ENCODE peak calls at places on chromosomes 12 and 14, in four cellular contexts. One of them, this sample, is unnamed.

GRCh38 chr12:117344716-117345115 is 16.7 kb downstream of the NOS1 start:
- DNase-seq in astrocyte: no peak
- DNase-seq in DND-41: no peak
- DNase-seq in dorsolateral prefrontal cortex: no peak
- DNase-seq in this sample: no peak

GRCh38 chr12:5745251-5745888 is 199.7 kb downstream of the ANO2 start:
- DNase-seq in DND-41: peak; percentile 67
- DNase-seq in astrocyte: no peak
- DNase-seq in dorsolateral prefrontal cortex: peak; percentile 57
- DNase-seq in this sample: peak; percentile 64

GRCh38 chr12:93154753-93155475 is 222.8 kb upstream of the NUDT4 start:
- DNase-seq in astrocyte: no peak
- DNase-seq in DND-41: no peak
- DNase-seq in dorsolateral prefrontal cortex: no peak
- DNase-seq in this sample: no peak

GRCh38 chr14:82501554-82501953 is 967.9 kb upstream of the SEL1L start:
- DNase-seq in dorsolateral prefrontal cortex: no peak
- DNase-seq in DND-41: no peak
- DNase-seq in astrocyte: no peak
- DNase-seq in this sample: no peak

GRCh38 chr12:102061096-102061555 is 665 bp downstream of the WASHC3 start:
- DNase-seq in dorsolateral prefrontal cortex: no peak
- DNase-seq in DND-41: no peak
- DNase-seq in astrocyte: peak; percentile 4
- DNase-seq in this sample: peak; percentile 81

GRCh38 chr14:76636602-76637001 is 124.7 kb upstream of the VASH1 start:
- DNase-seq in astrocyte: no peak
- DNase-seq in dorsolateral prefrontal cortex: no peak
- DNase-seq in DND-41: no peak
- DNase-seq in this sample: no peak

GRCh38 chr14:36662258-36662542 is 540 bp downstream of the PAX9 start:
- DNase-seq in astrocyte: no peak
- DNase-seq in DND-41: no peak
- DNase-seq in dorsolateral prefrontal cortex: no peak
- DNase-seq in this sample: no peak

GRCh38 chr14:89563503-89563902 is 146.5 kb upstream of the FOXN3 start:
- DNase-seq in astrocyte: no peak
- DNase-seq in DND-41: no peak
- DNase-seq in dorsolateral prefrontal cortex: no peak
- DNase-seq in this sample: no peak

GRCh38 chr12:75641031-75641780 is 129.8 kb upstream of the KRR1 start:
- DNase-seq in dorsolateral prefrontal cortex: no peak
- DNase-seq in astrocyte: peak; percentile 99
- DNase-seq in DND-41: peak; percentile 70
- DNase-seq in this sample: peak; percentile 88

GRCh38 chr14:92610849-92611271 is 97.3 kb downstream of the RIN3 start:
- DNase-seq in astrocyte: no peak
- DNase-seq in DND-41: no peak
- DNase-seq in dorsolateral prefrontal cortex: no peak
- DNase-seq in this sample: no peak

GRCh38 chr14:24136684-24137528 is 912 bp downstream of the PSME1 start:
- DNase-seq in DND-41: no peak
- DNase-seq in astrocyte: no peak
- DNase-seq in dorsolateral prefrontal cortex: no peak
- DNase-seq in this sample: peak; percentile 31

GRCh38 chr14:51873221-51873893 is 12.9 kb downstream of the GNG2 start:
- DNase-seq in astrocyte: peak; percentile 96
- DNase-seq in DND-41: no peak
- DNase-seq in dorsolateral prefrontal cortex: no peak
- DNase-seq in this sample: peak; percentile 94

GRCh38 chr12:46368138-46368537 is 4.4 kb downstream of the SLC38A2 start:
- DNase-seq in astrocyte: no peak
- DNase-seq in DND-41: no peak
- DNase-seq in dorsolateral prefrontal cortex: peak; percentile 55
- DNase-seq in this sample: no peak

GRCh38 chr14:29810657-29811056 is 117.0 kb downstream of the PRKD1 start:
- DNase-seq in dorsolateral prefrontal cortex: peak; percentile 48
- DNase-seq in DND-41: no peak
- DNase-seq in astrocyte: no peak
- DNase-seq in this sample: no peak

GRCh38 chr14:60977848-60978247 is 3.0 kb downstream of the TRMT5 start:
- DNase-seq in DND-41: no peak
- DNase-seq in dorsolateral prefrontal cortex: no peak
- DNase-seq in astrocyte: no peak
- DNase-seq in this sample: no peak

GRCh38 chr12:21183721-21184275 is 52.8 kb downstream of the SLCO1B1 start:
- DNase-seq in DND-41: no peak
- DNase-seq in dorsolateral prefrontal cortex: no peak
- DNase-seq in astrocyte: peak; percentile 18
- DNase-seq in this sample: no peak

GRCh38 chr14:38357557-38357956 is 101.7 kb upstream of the CLEC14A start:
- DNase-seq in DND-41: no peak
- DNase-seq in astrocyte: peak; percentile 85
- DNase-seq in dorsolateral prefrontal cortex: peak; percentile 12
- DNase-seq in this sample: no peak

GRCh38 chr14:99808515-99808914 is 15.3 kb downstream of the EML1 start:
- DNase-seq in astrocyte: no peak
- DNase-seq in dorsolateral prefrontal cortex: no peak
- DNase-seq in DND-41: no peak
- DNase-seq in this sample: no peak
- TF ChIP-seq CTCF in astrocyte: no peak
- TF ChIP-seq CTCF in dorsolateral prefrontal cortex: no peak
- TF ChIP-seq CTCF in DND-41: no peak
- TF ChIP-seq CTCF in this sample: no peak

DNA sequence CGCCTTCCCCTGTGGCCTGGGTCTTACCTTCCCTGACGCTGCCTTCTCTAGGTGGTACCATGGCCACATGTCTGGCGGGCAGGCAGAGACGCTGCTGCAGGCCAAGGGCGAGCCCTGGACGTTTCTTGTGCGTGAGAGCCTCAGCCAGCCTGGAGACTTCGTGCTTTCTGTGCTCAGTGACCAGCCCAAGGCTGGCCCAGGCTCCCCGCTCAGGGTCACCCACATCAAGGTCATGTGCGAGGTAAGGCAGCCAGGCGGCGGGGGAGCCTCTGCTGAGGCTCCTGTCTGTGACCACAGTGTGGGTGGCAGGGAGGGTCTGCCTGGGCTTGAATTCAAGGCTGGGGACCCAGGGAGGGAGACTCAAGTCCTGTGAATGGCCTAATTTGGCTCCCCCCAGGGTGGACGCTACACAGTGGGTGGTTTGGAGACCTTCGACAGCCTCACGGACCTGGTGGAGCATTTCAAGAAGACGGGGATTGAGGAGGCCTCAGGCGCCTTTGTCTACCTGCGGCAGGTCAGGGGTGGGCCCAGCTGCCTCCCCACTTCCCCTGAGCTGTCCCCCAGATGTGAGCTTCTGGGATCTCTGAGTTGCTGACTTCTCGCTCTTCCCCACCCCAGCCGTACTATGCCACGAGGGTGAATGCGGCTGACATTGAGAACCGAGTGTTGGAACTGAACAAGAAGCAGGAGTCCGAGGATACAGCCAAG is 3.8 kb downstream of the PTPN6 start:
- DNase-seq in dorsolateral prefrontal cortex: no peak
- DNase-seq in DND-41: no peak
- DNase-seq in astrocyte: no peak
- DNase-seq in this sample: peak; percentile 50
- H3K4me3 ChIP-seq in dorsolateral prefrontal cortex: no peak overlapping the region
- H3K4me3 ChIP-seq in DND-41: no peak overlapping the region
- H3K4me3 ChIP-seq in astrocyte: no peak overlapping the region
- H3K4me3 ChIP-seq in this sample: peak overlapping the region; percentile 76

GRCh38 chr14:94291906-94292525 is 1.1 kb downstream of the SERPINA10 start:
- DNase-seq in astrocyte: no peak
- DNase-seq in DND-41: no peak
- DNase-seq in dorsolateral prefrontal cortex: no peak
- DNase-seq in this sample: no peak

GRCh38 chr14:94290197-94290596 is 2.9 kb downstream of the SERPINA10 start:
- DNase-seq in dorsolateral prefrontal cortex: no peak
- DNase-seq in DND-41: no peak
- DNase-seq in astrocyte: no peak
- DNase-seq in this sample: no peak

GRCh38 chr14:94292526-94292871 is 569 bp downstream of the SERPINA10 start:
- DNase-seq in astrocyte: no peak
- DNase-seq in DND-41: no peak
- DNase-seq in dorsolateral prefrontal cortex: no peak
- DNase-seq in this sample: no peak

GRCh38 chr14:94291159-94291905 is 1.7 kb downstream of the SERPINA10 start:
- DNase-seq in DND-41: no peak
- DNase-seq in dorsolateral prefrontal cortex: no peak
- DNase-seq in astrocyte: no peak
- DNase-seq in this sample: no peak

DNA sequence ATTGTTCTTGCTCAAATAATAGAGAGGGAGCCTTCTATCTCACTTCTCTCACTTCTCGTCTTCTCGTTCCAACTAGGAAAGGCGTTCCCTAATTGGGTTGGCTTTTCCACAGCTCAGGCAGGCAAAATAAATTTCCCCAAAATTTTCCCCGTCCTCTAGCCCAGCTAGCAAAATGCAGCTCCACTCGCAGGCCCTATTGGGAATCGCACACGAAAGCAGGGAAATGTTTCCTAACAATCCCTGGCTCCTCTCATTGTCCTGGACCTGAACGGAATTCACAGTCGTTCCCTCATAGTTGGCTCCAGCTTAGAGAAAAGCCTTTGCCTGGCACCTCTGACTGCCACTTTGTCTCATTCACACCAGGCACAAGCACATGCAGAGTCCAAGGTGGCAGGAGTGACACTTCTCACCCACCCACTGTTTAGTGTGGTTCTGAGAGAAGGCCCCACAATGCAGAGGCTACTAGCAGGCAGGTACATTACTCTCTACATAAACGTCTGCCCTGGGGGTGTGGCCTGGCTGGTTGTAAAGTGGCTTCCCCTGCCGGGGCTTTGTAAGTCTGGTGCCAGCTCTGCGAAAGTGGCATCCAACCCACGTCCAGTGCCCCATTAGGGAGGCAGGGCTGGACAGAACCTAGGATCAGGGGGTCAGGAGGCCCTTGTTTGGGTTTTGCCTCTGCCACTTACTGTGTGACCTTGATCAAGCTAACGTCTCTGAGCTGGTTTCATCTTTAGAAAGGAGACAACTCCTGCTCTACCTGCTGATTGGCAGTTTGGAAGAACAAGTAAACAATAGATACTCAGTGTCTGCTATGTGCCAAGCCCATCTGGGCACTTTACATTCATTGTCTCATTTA is 4.2 kb downstream of the SERPINA10 start:
- DNase-seq in astrocyte: no peak
- DNase-seq in DND-41: no peak
- DNase-seq in dorsolateral prefrontal cortex: no peak
- DNase-seq in this sample: no peak
- TF ChIP-seq CTCF in astrocyte: no peak
- TF ChIP-seq CTCF in DND-41: no peak
- TF ChIP-seq CTCF in dorsolateral prefrontal cortex: no peak
- TF ChIP-seq CTCF in this sample: no peak

GRCh38 chr12:121227294-121227693 is 17.4 kb downstream of the P2RX4 start:
- DNase-seq in dorsolateral prefrontal cortex: no peak
- DNase-seq in astrocyte: no peak
- DNase-seq in DND-41: no peak
- DNase-seq in this sample: peak; percentile 94
- H3K4me3 ChIP-seq in dorsolateral prefrontal cortex: no peak overlapping the region
- H3K4me3 ChIP-seq in astrocyte: no peak overlapping the region
- H3K4me3 ChIP-seq in DND-41: no peak overlapping the region
- H3K4me3 ChIP-seq in this sample: peak overlapping the region; percentile 19

DNA sequence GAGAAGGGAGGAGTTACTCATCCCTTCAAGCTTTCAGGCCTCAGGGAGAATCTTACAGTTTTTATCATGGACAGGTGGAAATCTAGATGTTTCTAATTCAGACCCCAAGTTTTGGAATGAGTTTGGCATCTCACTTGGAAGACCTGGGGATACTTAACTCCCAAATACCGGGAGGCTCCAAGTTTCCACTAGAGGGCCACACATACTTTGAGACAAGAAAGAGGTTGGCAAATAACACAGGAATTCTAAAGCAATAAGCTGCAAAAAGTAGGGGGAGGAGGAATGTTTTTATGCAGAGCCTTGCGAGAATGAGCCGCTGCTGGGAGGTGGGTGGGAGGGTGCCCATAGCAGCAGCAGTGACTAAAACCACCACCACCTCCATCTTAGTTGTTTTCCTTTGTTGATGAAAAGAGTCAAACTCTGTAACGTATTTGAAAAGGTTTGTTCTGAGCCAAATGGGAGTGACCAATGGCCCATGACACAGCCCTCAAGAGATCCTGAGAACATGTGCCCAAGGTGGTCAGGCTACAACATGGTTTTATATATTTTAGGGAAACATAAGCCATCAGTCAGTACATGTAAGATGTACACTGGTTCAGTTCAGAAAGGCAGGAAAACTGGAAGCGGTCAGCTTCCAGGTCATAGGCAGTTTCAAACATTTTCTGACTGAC is 34.2 kb upstream of the RNASE1 start:
- DNase-seq in DND-41: no peak
- DNase-seq in astrocyte: no peak
- DNase-seq in dorsolateral prefrontal cortex: peak; percentile 43
- DNase-seq in this sample: no peak
- TF ChIP-seq CTCF in DND-41: peak; percentile 29
- TF ChIP-seq CTCF in astrocyte: peak; percentile 31
- TF ChIP-seq CTCF in dorsolateral prefrontal cortex: peak; percentile 44
- TF ChIP-seq CTCF in this sample: peak; percentile 9

DNA sequence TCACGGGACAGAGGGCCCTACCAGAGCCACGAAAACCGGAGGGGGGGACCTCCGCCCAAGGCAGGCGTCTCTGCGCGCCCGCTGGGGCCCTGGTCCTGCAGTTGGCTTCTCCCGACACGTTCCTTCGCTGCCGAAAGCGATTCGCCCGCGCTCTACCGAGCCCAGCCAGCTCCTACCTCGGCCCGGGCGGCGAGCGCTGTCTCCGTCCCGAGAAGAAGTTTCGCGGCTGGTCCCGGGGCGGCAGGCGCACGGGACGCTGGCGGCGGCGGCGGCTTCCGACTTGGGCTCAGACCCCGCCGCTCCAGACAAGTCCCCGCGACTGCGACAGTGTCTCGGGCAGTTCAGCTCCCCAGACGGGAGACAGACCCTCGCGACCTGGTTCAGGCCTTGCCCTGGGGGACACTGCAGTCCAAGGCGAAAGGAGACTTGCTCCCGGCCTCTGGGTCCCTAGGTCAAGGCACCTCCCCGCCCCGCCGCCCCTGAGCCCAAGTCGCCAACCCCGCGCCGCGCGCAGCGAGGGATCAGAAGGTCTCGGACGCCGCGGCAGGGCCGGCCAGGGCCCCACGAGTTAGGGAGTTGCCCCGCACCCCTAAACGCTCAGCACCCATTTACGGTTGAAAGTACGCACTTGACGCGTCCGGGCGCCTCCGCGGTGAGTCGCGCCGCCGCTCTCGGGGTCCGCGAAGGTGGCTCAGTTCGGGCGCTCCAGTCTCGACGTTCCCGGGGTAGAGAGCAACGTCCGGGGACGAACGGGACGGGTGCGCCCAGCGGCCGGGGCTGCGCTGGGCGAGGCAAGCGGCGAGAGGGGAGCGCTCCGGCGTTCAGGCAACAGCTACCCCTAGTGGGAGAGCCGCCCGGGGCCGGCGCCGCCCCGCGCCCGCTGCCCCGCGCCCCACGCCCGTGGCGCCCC is 1.4 kb upstream of the DIO3 start:
- DNase-seq in dorsolateral prefrontal cortex: no peak
- DNase-seq in DND-41: no peak
- DNase-seq in astrocyte: peak; percentile 6
- DNase-seq in this sample: no peak
- H3K4me3 ChIP-seq in dorsolateral prefrontal cortex: peak overlapping the region; percentile 16
- H3K4me3 ChIP-seq in DND-41: no peak overlapping the region
- H3K4me3 ChIP-seq in astrocyte: no peak overlapping the region
- H3K4me3 ChIP-seq in this sample: no peak overlapping the region

This sample was measured in GM12865.